ENCODE peak calls at places on chromosomes 13 and 19, in five cellular contexts. D is NCI-H774; B is AG08396; W is stimulated activated CD8-positive, alpha-beta memory T cell treated with anti-CD3 and anti-CD28 coated beads, Interleukin-4, amount 100 ng/mL, for 24 hours; O is NCI-H187. H is an unnamed sample.

GRCh38 chr13:57557979-57558529 is 73.5 kb upstream of the PCDH17 start:
- DNase-seq in D (no peak), B (no peak), W (no peak), O (no peak), H (no peak)

GRCh38 chr19:37936166-37936565 is 29.2 kb downstream of the SIPA1L3 start:
- DNase-seq in D (no peak), B (no peak), W (no peak), O (no peak), H (no peak)

GRCh38 chr13:33227927-33228644 is 57.5 kb downstream of the STARD13 start:
- DNase-seq in D (no peak), B (no peak), W (no peak), O (no peak), H (no peak)

GRCh38 chr19:55257461-55258411 is 1.1 kb downstream of the PPP6R1 start:
- DNase-seq in D (no peak), B (peak; percentile 47), W (no peak), O (no peak), H (no peak)

GRCh38 chr19:46015080-46015960 is 7.5 kb downstream of the PGLYRP1 start:
- DNase-seq in D (peak; percentile 86), B (peak; percentile 48), W (peak; percentile 45), O (peak; percentile 87), H (peak; percentile 37)

GRCh38 chr13:39321578-39321977 is 281.4 kb downstream of the LHFPL6 start:
- DNase-seq in D (no peak), B (peak; percentile 21), W (no peak), O (no peak), H (no peak)

GRCh38 chr19:28971011-28971410 is 241.9 kb downstream of the UQCRFS1 start:
- DNase-seq in D (no peak), B (peak; percentile 25), W (no peak), O (no peak), H (no peak)

GRCh38 chr13:113802090-113802531 is 43.1 kb downstream of the TMEM255B start:
- DNase-seq in D (no peak), B (peak; percentile 94), W (no peak), O (no peak), H (no peak)

GRCh38 chr19:16908759-16909158 is 20.0 kb downstream of the F2RL3 start:
- DNase-seq in D (no peak), B (no peak), W (no peak), O (no peak), H (no peak)